ENCODE peak calls at places on chromosome 15, in four cellular contexts. X, D, R and E are unnamed samples.

GRCh38 chr15:40190591-40190990 is 29.7 kb downstream of the BUB1B start:
- DNase-seq in D (no peak), R (peak; percentile 83), X (peak; percentile 3), E (no peak)

GRCh38 chr15:101382544-101382943 is 87.5 kb upstream of the SNRPA1 start:
- DNase-seq in X (no peak), D (no peak), R (no peak), E (no peak)

GRCh38 chr15:54519577-54519976 is 541.3 kb downstream of the UNC13C start:
- DNase-seq in R (no peak), X (no peak), D (no peak), E (peak; percentile 52)

GRCh38 chr15:52808996-52809395 is 18.9 kb upstream of the ONECUT1 start:
- DNase-seq in D (no peak), X (no peak), R (no peak), E (no peak)

GRCh38 chr15:55318588-55319494 is at the start of the genes PIGB and PIGBOS1:
- DNase-seq in X (peak; percentile 84), D (peak; percentile 80), R (peak; percentile 89), E (peak; percentile 76)

GRCh38 chr15:91104111-91104510 is 4.1 kb downstream of the SV2B start:
- DNase-seq in X (no peak), D (no peak), R (no peak), E (no peak)

GRCh38 chr15:98169551-98169950 is 209.0 kb downstream of the ARRDC4 start:
- DNase-seq in X (no peak), D (no peak), R (no peak), E (no peak)

GRCh38 chr15:42107483-42107882 is 13.1 kb upstream of the PLA2G4D start:
- DNase-seq in R (no peak), X (no peak), D (no peak), E (no peak)

GRCh38 chr15:65032823-65033537 is 3.5 kb upstream of the MTFMT start:
- DNase-seq in R (peak; percentile 61), D (peak; percentile 56), X (peak; percentile 93), E (no peak)

GRCh38 chr15:101150723-101151040 is 101.2 kb downstream of the CHSY1 start:
- DNase-seq in X (no peak), R (no peak), D (no peak), E (no peak)

GRCh38 chr15:64893481-64894394 is 18.0 kb upstream of the ANKDD1A start:
- DNase-seq in X (no peak), R (peak; percentile 93), D (peak; percentile 89), E (peak; percentile 99)

GRCh38 chr15:39474657-39475056 is 106.2 kb upstream of the THBS1 start:
- DNase-seq in D (no peak), R (no peak), X (no peak), E (no peak)

GRCh38 chr15:75192307-75192706 is 9.4 kb upstream of the C15orf39 start:
- DNase-seq in D (no peak), X (no peak), R (no peak), E (no peak)

DNA sequence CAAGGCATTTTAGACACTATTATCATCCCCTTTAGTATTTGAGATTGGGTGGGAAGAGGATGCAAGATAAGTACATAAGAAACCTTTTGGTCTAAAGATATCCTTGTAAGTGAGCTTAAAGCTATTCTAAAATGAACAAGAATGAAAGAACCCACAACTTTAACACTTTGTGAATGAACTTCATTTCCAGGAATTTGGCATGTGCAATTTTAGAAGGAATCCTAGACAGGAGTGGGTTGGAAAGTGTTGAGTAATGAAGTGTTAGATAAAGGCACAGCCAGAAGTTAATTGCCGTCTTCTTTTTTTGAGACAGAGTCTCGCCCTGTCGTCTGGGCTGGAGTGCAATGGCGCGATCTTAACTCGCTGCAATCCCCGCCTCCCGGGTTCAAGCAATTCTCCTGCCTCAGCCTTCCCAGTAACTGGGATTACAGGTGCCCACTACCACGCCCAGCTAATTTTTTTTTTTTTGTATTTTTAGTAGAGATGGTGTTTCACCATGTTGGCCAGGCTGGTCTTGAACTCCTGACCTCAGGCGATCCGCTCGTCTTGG is 13.2 kb upstream of the TEX9 start:
- DNase-seq in R (no peak), X (no peak), D (no peak), E (no peak)
- TF ChIP-seq ELK1 in R (no peak), X (no peak), D (no peak), E (no peak)

DNA sequence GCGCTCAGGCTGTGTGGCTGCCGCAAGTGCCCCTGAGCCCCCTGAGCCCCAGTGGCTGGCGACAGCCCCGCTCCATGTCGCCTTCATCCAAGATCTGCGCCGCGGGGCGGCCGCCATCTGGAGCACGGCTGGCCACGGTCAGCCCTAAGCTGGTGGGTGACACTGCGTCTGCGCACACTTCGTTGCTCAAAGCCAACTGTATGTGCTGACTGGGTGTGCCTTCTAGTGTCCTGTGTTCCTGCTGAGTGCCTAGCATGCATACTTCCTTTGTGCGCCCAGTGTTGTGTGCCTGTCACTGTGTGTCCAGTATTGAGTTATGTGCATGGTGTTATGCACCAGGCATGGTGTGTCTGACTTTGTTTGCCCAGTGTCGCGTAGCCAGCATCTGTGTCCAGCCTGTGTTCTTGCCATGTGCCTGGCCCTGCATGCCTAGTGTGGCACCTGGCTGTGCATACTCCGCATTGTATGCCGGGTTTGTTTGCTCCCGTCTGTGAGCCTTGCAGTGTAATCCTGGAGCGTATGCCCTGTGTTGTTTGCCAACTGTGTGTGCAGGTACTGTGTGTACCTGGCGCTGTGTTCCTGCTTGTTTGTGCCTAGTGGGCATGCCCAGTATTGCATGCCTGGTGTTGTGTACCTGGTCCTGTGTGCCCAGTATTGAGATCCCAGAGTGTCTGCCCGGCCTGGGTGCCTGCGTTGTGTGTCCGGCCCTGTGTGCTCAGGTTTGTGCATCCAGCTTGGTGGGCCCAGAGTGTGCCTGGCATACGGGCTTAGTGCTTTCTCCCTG is 54.7 kb upstream of the CHRNA7 start:
- DNase-seq in D (no peak), X (no peak), R (no peak), E (no peak)
- TF ChIP-seq ELK1 in D (no peak), X (no peak), R (no peak), E (no peak)

DNA sequence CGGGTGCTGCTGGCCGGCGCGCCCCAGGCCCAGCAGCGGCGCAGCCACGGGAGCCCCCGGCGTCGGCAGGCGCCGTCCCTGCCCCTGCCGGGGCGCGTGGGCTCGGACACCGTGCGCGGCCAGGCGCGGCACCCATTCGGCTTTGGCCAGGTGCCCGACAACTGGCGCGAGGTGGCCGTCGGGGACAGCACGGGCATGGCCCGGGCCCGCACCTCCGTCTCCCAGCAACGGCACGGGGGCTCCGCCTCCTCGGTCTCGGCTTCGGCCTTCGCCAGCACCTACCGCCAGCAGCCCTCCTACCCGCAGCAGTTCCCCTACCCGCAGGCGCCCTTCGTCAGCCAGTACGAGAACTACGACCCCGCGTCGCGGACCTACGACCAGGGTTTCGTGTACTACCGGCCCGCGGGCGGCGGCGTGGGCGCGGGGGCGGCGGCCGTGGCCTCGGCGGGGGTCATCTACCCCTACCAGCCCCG is 777 bp downstream of the LOXL1 start:
- DNase-seq in D (no peak), X (no peak), R (no peak), E (no peak)
- TF ChIP-seq ELK1 in D (no peak), X (no peak), R (no peak), E (no peak)

DNA sequence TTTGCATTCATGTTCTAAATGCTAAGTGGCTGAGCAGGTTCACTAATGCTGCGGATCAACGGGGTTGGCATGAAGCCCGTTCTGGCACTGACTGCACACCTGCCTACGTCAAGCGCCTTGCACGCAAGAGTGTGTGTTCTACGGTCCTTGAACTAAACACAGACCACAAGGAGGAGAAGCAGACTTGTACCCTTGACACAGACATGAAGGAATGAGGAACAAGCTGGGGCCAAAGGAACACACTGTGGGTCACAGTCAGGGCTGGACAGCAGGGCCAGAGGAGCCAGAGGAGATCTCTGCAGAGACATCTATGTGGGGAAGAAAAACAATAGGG is 48.0 kb upstream of the LDHAL6B start:
- DNase-seq in X (no peak), D (no peak), R (no peak), E (no peak)
- TF ChIP-seq ELK1 in X (no peak), D (no peak), R (no peak), E (no peak)

DNA sequence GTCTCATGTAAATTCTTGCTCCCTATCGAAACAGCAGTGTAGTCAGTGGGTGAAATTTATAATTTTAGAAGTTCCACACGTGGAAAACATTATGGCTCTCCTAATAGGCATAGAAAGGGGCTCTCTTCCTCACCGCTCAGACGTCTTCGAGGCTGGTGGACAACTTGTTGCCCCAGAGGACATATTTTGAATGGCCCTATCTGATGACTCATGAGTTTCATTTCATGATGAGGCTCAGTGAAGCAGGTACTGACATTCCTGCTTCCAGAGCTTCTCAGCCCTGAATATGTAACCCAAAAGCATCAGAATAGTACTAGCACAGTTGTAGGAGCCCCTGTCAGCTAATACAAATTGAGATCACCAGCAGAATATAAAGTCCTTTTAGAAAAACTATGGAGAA is 117.9 kb downstream of the HERC1 start:
- DNase-seq in X (peak; percentile 13), D (no peak), R (no peak), E (no peak)
- TF ChIP-seq ELK1 in X (no peak), D (no peak), R (no peak), E (no peak)

DNA sequence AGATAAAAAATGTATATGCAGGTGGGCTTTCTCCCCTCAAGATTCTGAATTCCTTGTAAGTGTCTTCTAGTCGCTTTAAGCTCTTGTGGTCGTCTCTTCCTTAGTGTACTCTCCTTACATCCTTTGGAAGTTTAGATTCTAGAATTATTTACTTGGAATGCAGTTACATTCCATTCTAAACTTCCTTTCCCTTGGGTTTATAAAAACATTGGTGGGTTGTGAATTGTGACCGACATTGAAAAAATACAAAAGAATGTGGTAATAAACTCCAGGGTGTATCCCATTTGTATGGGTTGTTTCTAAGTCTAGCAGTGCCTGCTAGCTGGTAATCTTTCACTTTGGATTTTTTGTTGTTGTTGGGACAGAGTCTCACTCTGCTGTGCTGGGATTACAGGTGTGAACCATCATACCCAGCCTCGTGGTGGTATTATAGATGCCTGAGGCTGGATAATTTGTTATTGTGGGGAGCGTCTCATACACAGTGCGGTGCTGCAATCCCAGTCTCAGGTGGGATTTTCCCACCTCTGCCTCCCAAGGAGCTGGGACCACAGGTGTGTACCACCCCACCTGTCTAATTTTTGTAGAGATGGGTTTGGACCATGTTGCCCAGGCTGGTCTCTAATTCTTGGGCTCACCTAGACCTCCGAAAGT is 9.1 kb downstream of the CHD2 start:
- DNase-seq in D (no peak), X (no peak), R (peak; percentile 68), E (no peak)
- TF ChIP-seq ELK1 in D (no peak), X (no peak), R (no peak), E (no peak)

DNA sequence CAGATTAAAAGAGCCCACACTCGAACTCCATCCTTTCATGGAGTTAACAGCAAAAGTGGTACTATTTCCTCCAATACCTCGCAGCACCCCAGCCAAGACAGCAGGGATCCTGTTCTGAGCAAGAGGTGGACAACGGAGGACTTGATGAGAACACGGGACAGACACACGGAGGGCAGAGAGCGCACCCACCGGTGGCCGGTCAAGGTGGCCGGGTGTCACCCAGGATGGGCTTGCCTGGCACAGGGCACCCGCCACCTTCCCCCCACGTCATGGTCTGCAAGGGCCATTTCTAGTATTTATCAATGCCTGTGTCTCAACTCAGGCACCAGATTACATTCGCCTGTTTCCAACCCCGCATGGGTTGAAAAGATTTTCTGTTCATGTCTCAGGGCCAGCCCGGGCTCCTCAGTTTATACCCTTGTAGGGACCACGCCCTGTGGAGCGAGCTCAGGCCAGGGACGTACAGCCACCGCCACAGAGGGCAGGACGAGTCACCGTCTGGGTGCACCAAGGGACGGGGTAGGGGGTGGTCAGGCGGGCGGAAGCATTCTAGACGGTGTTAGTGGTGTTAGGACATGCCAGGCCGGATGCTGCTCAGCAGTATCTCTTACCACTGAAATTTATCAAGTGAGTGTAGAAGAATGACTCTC is 64.2 kb downstream of the CYFIP1 start:
- DNase-seq in D (no peak), X (no peak), R (no peak), E (no peak)
- TF ChIP-seq ELK1 in D (no peak), X (no peak), R (no peak), E (no peak)

DNA sequence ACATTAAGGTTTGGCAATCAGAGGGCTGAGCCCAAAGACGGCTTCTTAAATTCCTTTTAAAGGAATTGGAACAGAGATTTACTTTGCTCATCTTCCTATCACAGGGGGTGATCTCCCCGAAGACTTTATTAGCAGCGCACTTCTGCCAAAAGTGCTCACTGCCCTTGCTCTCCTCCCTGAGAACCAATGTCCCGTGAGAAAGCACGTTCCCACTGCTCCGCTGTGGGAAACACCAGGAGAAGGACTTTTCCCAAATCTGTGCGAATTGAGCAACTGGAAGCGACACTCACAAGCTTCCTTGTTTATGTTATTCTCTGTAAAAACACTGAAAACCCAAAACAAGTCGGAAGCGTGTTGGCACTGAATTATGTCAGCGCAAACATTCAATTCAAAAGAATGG is 670.9 kb upstream of the NR2F2 start:
- DNase-seq in X (no peak), D (no peak), R (no peak), E (no peak)
- TF ChIP-seq ELK1 in X (no peak), D (no peak), R (no peak), E (no peak)